ENCODE peak calls at places on chromosome 3, in six cellular contexts. M is HCT116, R is SK-N-SH, T is hepatocyte, S is MM.1S, D is neural progenitor cell. J is an unnamed sample. For H3K4me1 and H3K9me3, the result is how much of the 10 kb centered on the place peaks cover.

GRCh38 chr3:194738254-194739093 is 52.8 kb downstream of the FAM43A start:
- DNase-seq in R (peak), D (no peak), T (peak), M (peak), S (no peak), J (no peak)

GRCh38 chr3:111610189-111610588 is 15.0 kb upstream of the ZBED2 start:
- DNase-seq in S (peak), M (no peak), T (no peak), R (no peak), D (no peak), J (peak)

GRCh38 chr3:182609575-182610156 is 183.6 kb upstream of the ATP11B start:
- DNase-seq in S (no peak), R (no peak), M (peak), D (no peak), T (peak), J (no peak)

GRCh38 chr3:40086890-40087884 is 222.3 kb upstream of the EIF1B start:
- DNase-seq in S (no peak), D (no peak), T (peak), R (no peak), M (no peak), J (no peak)

GRCh38 chr3:167886690-167887089 is 151.2 kb downstream of the SERPINI1 start:
- DNase-seq in D (no peak), R (no peak), M (no peak), S (no peak), T (no peak), J (no peak)

GRCh38 chr3:149151843-149152242 is 22.4 kb downstream of the HPS3 start:
- DNase-seq in S (peak), D (no peak), T (no peak), R (peak), M (no peak), J (no peak)

GRCh38 chr3:179297971-179298725 is 24.7 kb upstream of the ZNF639 start:
- DNase-seq in M (no peak), S (no peak), R (no peak), T (peak), D (no peak), J (no peak)

GRCh38 chr3:14234197-14235002 is 55.8 kb downstream of the LSM3 start:
- DNase-seq in D (no peak), S (no peak), M (no peak), R (no peak), T (peak), J (no peak)

GRCh38 chr3:195259146-195259563 is 11.8 kb downstream of the XXYLT1 start:
- DNase-seq in R (peak), T (no peak), D (no peak), S (no peak), M (no peak), J (no peak)

GRCh38 chr3:71436337-71436736 is 147.2 kb downstream of the FOXP1 start:
- DNase-seq in D (no peak), T (no peak), M (no peak), S (no peak), R (no peak), J (no peak)

GRCh38 chr3:66386011-66386924 is 114.6 kb downstream of the LRIG1 start:
- DNase-seq in R (no peak), T (no peak), D (no peak), M (no peak), S (no peak), J (peak)

GRCh38 chr3:191087391-191087790 is 111.7 kb upstream of the OSTN start:
- DNase-seq in S (no peak), T (no peak), M (no peak), R (no peak), D (no peak), J (no peak)

GRCh38 chr3:120357807-120358206 is 8.7 kb upstream of the LRRC58 start:
- DNase-seq in S (peak), M (no peak), T (no peak), D (no peak), R (no peak), J (no peak)

GRCh38 chr3:121718205-121718846 is 31.2 kb downstream of the GOLGB1 start:
- DNase-seq in M (no peak), D (no peak), T (no peak), S (peak), R (no peak), J (no peak)

GRCh38 chr3:15899438-15899837 is 101.7 kb upstream of the ANKRD28 start:
- DNase-seq in R (no peak), S (no peak), M (peak), D (no peak), T (no peak), J (peak)

GRCh38 chr3:195773956-195774537 is 37.7 kb downstream of the MUC4 start:
- DNase-seq in M (no peak), T (no peak), S (no peak), R (no peak), D (no peak), J (no peak)

DNA sequence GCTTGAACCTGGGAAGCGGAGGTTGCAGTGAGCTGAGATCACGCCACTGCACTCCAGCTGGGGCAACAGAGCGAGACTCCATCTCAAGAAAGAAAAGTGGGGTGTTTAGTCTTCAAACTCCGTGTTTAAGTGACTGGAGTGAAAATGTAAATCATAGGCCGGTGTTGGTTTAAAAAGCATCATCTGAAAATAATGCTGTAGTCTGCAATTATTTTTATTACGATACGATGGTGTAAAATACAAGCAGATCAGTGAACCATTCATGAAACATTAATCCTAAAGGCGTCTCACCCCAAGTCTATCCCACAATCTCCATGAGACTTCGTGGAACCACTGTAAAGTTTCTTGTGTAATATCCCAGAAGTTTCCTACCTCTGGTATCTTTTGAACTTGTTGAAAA is 6.3 kb downstream of the CTNNB1 start:
- DNase-seq in M (no peak), T (no peak), R (no peak), D (no peak), S (no peak), J (no peak)
- H3K4me1 ChIP-seq in M (under half), T (under half), R (under half), D (half or more), S (under half), J (under half)

GRCh38 chr3:89262561-89262960 is 155.1 kb downstream of the EPHA3 start:
- DNase-seq in S (no peak), T (no peak), R (no peak), M (no peak), D (no peak), J (no peak)
- TF ChIP-seq EZH2phosphoT487 in S (no peak), T (no peak), R (no peak), M (no peak), D (no peak), J (no peak)

GRCh38 chr3:19652336-19652735 is 281.7 kb downstream of the EFHB start:
- DNase-seq in M (no peak), D (peak), R (no peak), S (no peak), T (no peak), J (no peak)
- H3K9me3 ChIP-seq in M (under half), D (under half), R (under half), S (under half), T (under half), J (under half)

GRCh38 chr3:56796996-56797395 is 4.8 kb downstream of the ARHGEF3 start:
- DNase-seq in S (no peak), R (no peak), M (no peak), T (no peak), D (no peak), J (no peak)

GRCh38 chr3:56795807-56796185 is 6.0 kb downstream of the ARHGEF3 start:
- DNase-seq in R (no peak), M (no peak), T (no peak), D (no peak), S (no peak), J (no peak)

GRCh38 chr3:56799251-56799882 is 2.4 kb downstream of the ARHGEF3 start:
- DNase-seq in M (peak), S (peak), T (peak), D (peak), R (peak), J (peak)

GRCh38 chr3:56795097-56795806 is 6.5 kb downstream of the ARHGEF3 start:
- DNase-seq in T (no peak), S (no peak), D (no peak), M (no peak), R (no peak), J (no peak)

DNA sequence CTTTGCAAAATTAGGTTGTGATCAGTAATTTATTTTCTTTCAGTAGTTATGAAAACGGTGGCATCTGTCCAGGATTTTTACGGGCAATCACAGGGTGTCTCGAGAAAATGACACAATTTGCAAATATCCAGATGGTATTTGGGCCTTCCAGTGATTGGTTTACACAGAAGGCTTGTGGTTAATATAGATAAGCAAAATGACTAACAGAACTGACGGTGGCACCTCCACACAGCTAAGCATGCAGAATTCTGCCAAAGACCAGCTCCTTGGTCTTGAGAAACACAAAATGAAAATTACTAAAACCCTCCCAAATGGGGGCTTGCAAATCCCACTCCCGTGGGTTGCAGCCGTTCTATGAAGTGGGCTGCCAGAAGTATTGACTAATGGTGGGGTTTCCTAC is 5.5 kb downstream of the ARHGEF3 start:
- DNase-seq in M (no peak), R (no peak), T (no peak), S (no peak), D (no peak), J (no peak)
- H3K4me1 ChIP-seq in M (under half), R (under half), T (under half), S (under half), D (under half), J (under half)

GRCh38 chr3:75332784-75333183 is 331.3 kb upstream of the FRG2C start:
- DNase-seq in M (no peak), S (no peak), R (no peak), T (no peak), D (no peak), J (no peak)
- TF ChIP-seq EZH2phosphoT487 in M (no peak), S (no peak), R (no peak), T (no peak), D (no peak), J (no peak)

DNA sequence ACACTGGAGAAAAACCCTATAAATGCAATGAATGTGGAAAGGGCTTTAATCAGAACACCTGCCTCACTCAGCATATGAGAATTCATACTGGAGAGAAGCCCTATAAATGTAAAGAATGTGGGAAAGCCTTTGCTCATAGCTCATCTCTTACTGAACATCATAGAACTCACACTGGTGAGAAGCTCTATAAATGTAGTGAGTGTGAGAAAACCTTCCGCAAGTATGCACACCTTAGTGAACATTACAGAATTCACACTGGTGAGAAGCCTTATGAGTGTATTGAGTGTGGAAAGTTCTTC is 7.4 kb upstream of the ZNF501 start:
- DNase-seq in M (no peak), T (no peak), S (no peak), R (no peak), D (no peak), J (no peak)
- H3K9me3 ChIP-seq in M (half or more), T (under half), S (under half), R (half or more), D (under half), J (under half)